ENCODE peak calls at places on chromosomes 3 and 15, in six cellular contexts. M is coronary artery, L is neural progenitor cell, U is cardiac fibroblast, V is GM13976, C is GM20000. X is an unnamed sample.

GRCh38 chr15:58228708-58229107 is 90.5 kb downstream of the AQP9 start:
- DNase-seq in M (no peak), L (peak), U (peak), V (no peak), C (no peak), X (no peak)

GRCh38 chr3:69406156-69406555 is 20.3 kb upstream of the FRMD4B start:
- DNase-seq in M (no peak), L (no peak), U (peak), V (no peak), C (no peak), X (no peak)

GRCh38 chr3:15812183-15812582 is 14.4 kb upstream of the ANKRD28 start:
- DNase-seq in M (no peak), L (no peak), U (peak), V (peak), C (peak), X (no peak)

GRCh38 chr3:122230174-122230573 is 46.7 kb downstream of the CASR start:
- DNase-seq in M (no peak), L (no peak), U (no peak), V (no peak), C (no peak), X (no peak)

GRCh38 chr3:127886276-127886862 is 28.7 kb upstream of the KBTBD12 start:
- DNase-seq in M (no peak), L (no peak), U (no peak), V (no peak), C (no peak), X (no peak)

GRCh38 chr3:148866261-148866660 is 1.2 kb downstream of the CPA3 start:
- DNase-seq in M (no peak), L (no peak), U (peak), V (no peak), C (no peak), X (no peak)

GRCh38 chr3:164620423-164620822 is 457.9 kb downstream of the SI start:
- DNase-seq in M (no peak), L (no peak), U (no peak), V (no peak), C (no peak), X (no peak)

GRCh38 chr3:105899528-105899927 is 30.7 kb upstream of the CBLB start:
- DNase-seq in M (no peak), L (no peak), U (peak), V (no peak), C (no peak), X (no peak)

GRCh38 chr15:64019764-64020163 is 26.5 kb downstream of the DAPK2 start:
- DNase-seq in M (no peak), L (no peak), U (no peak), V (no peak), C (no peak), X (peak)

GRCh38 chr15:74312445-74313007 is 54.9 kb downstream of the CYP11A1 start:
- DNase-seq in M (no peak), L (no peak), U (no peak), V (no peak), C (no peak), X (no peak)

GRCh38 chr3:153974614-153975013 is 146.6 kb upstream of the ARHGEF26 start:
- DNase-seq in M (no peak), L (no peak), U (no peak), V (no peak), C (no peak), X (no peak)

GRCh38 chr15:35115155-35115725 is 30.1 kb upstream of the NANOGP8 start:
- DNase-seq in M (no peak), L (peak), U (no peak), V (no peak), C (no peak), X (no peak)

GRCh38 chr3:64916937-64917336 is 229.1 kb upstream of the ADAMTS9 start:
- DNase-seq in M (no peak), L (no peak), U (no peak), V (no peak), C (no peak), X (no peak)

GRCh38 chr3:12924437-12924836 is 83.1 kb upstream of the RPL32 start:
- DNase-seq in M (no peak), L (no peak), U (no peak), V (no peak), C (no peak), X (no peak)

GRCh38 chr15:72521682-72522081 is 47.6 kb downstream of the ARIH1 start:
- DNase-seq in M (no peak), L (no peak), U (peak), V (no peak), C (no peak), X (no peak)

GRCh38 chr3:133570937-133571320 is 2.6 kb upstream of the CDV3 start:
- DNase-seq in M (no peak), L (no peak), U (peak), V (no peak), C (no peak), X (no peak)

GRCh38 chr3:170703121-170703588 is 117.3 kb upstream of the SLC7A14 start:
- DNase-seq in M (no peak), L (no peak), U (peak), V (no peak), C (no peak), X (no peak)

GRCh38 chr3:107208796-107209195 is 168.4 kb upstream of the CCDC54 start:
- DNase-seq in M (no peak), L (no peak), U (peak), V (no peak), C (no peak), X (no peak)

GRCh38 chr15:61393524-61393923 is 164.4 kb upstream of the RORA start:
- DNase-seq in M (no peak), L (no peak), U (no peak), V (no peak), C (no peak), X (no peak)

GRCh38 chr3:51887620-51888019 is 12.2 kb upstream of the IQCF5 start:
- DNase-seq in M (no peak), L (no peak), U (no peak), V (no peak), C (no peak), X (no peak)

GRCh38 chr15:55799287-55800212 is 56.6 kb upstream of the PRTG start:
- DNase-seq in M (no peak), L (peak), U (peak), V (peak), C (peak), X (peak)

GRCh38 chr15:35311607-35312006 is 226.5 kb upstream of the NANOGP8 start:
- DNase-seq in M (no peak), L (no peak), U (no peak), V (no peak), C (no peak), X (no peak)

GRCh38 chr15:63791236-63791635 is 42.5 kb downstream of the HERC1 start:
- DNase-seq in M (no peak), L (no peak), U (peak), V (no peak), C (no peak), X (no peak)

GRCh38 chr3:4717363-4717740 is 224.2 kb downstream of the ITPR1 start:
- DNase-seq in M (no peak), L (no peak), U (no peak), V (no peak), C (no peak), X (no peak)

GRCh38 chr3:42265059-42265991 is 660 bp downstream of the CCK start:
- DNase-seq in M (peak), L (no peak), U (no peak), V (no peak), C (no peak), X (no peak)

GRCh38 chr3:126417461-126418255 is 22.9 kb downstream of the CFAP100 start:
- DNase-seq in M (peak), L (no peak), U (no peak), V (no peak), C (no peak), X (no peak)

GRCh38 chr15:90266485-90266884 is 1.0 kb downstream of the NGRN start:
- DNase-seq in M (no peak), L (no peak), U (peak), V (no peak), C (no peak), X (peak)

GRCh38 chr3:24680214-24680967 is 185.7 kb upstream of the THRB start:
- DNase-seq in M (no peak), L (peak), U (peak), V (peak), C (peak), X (peak)

DNA sequence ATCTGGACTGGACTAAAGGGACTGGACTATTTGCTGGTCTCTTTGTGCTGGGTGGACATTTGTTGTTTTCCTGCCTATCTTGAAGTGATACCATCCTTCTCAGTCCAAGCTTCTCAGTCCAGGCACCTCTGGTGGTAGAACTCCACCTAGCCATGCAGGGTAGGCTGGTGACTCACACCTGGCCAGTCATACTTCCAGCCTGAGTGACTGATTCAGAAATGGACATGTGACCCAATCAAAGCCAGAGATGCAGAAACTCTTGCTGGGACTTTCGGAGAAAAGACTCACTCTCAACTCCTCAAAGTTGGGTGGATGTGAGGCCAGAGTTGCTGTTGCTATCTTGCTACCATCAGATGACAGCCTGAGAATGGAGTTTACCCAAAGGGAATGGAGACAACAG is 5.6 kb upstream of the ASB14 start:
- DNase-seq in M (no peak), L (no peak), U (peak), V (no peak), C (no peak), X (no peak)
- TF ChIP-seq CTCF in M (no peak), L (no peak), U (no peak), V (no peak), C (no peak), X (no peak)

GRCh38 chr15:98805434-98806274 is 157.3 kb downstream of the IGF1R start:
- DNase-seq in M (no peak), L (no peak), U (no peak), V (no peak), C (no peak), X (no peak)
- TF ChIP-seq CTCF in M (no peak), L (peak), U (peak), V (no peak), C (no peak), X (peak)

GRCh38 chr15:51280838-51281237 is 57.6 kb downstream of the CYP19A1 start:
- DNase-seq in M (no peak), L (no peak), U (no peak), V (no peak), C (no peak), X (no peak)

GRCh38 chr15:51284871-51285270 is 53.5 kb downstream of the CYP19A1 start:
- DNase-seq in M (no peak), L (no peak), U (no peak), V (no peak), C (no peak), X (no peak)

GRCh38 chr15:51286816-51287215 is 51.6 kb downstream of the CYP19A1 start:
- DNase-seq in M (no peak), L (no peak), U (peak), V (peak), C (no peak), X (no peak)

GRCh38 chr15:51281368-51281967 is 56.9 kb downstream of the CYP19A1 start:
- DNase-seq in M (no peak), L (peak), U (peak), V (peak), C (peak), X (peak)

GRCh38 chr15:51283026-51283425 is 55.4 kb downstream of the CYP19A1 start:
- DNase-seq in M (no peak), L (no peak), U (no peak), V (peak), C (no peak), X (no peak)
- TF ChIP-seq CTCF in M (no peak), L (no peak), U (no peak), V (peak), C (no peak), X (no peak)

GRCh38 chr3:45665101-45665572 is 24.1 kb upstream of the SACM1L start:
- DNase-seq in M (no peak), L (peak), U (peak), V (peak), C (peak), X (peak)
- TF ChIP-seq CTCF in M (no peak), L (peak), U (peak), V (peak), C (peak), X (peak)

GRCh38 chr15:79004336-79004735 is 59.5 kb upstream of the CTSH start:
- DNase-seq in M (no peak), L (no peak), U (peak), V (peak), C (peak), X (no peak)

GRCh38 chr15:79006071-79006470 is 61.2 kb upstream of the CTSH start:
- DNase-seq in M (no peak), L (no peak), U (no peak), V (no peak), C (no peak), X (no peak)

GRCh38 chr15:79009388-79009787 is 64.5 kb upstream of the CTSH start:
- DNase-seq in M (no peak), L (no peak), U (no peak), V (no peak), C (no peak), X (no peak)

GRCh38 chr15:79008666-79009065 is 63.8 kb upstream of the CTSH start:
- DNase-seq in M (no peak), L (peak), U (no peak), V (no peak), C (no peak), X (no peak)

DNA sequence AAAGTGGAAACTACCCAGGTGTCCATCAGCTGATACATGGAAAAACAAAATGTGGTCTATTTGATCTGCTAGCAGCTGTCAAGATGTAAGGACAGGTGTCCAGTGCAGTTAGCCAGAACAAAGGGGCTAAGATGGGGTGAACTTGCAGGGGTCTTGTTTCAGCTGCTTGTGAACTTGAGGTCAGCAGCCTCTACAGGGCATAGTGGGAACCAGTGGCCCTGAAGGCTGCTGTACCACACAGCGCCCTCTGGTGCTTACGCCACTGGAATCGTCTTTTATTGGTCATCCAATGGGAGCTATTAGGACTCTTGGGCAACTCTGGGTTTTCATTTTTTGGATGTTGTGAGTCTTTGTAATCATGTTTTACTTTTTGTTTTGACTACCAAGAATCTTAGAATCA is 62.2 kb upstream of the CTSH start:
- DNase-seq in M (no peak), L (peak), U (peak), V (peak), C (peak), X (peak)
- TF ChIP-seq CTCF in M (no peak), L (peak), U (peak), V (peak), C (no peak), X (peak)

GRCh38 chr3:190122198-190122771 is 1.6 kb upstream of the P3H2 start:
- DNase-seq in M (no peak), L (no peak), U (peak), V (no peak), C (no peak), X (no peak)

GRCh38 chr3:190119734-190120133 is 963 bp downstream of the P3H2 start:
- DNase-seq in M (no peak), L (no peak), U (no peak), V (no peak), C (peak), X (no peak)

GRCh38 chr3:190121061-190121765 is 516 bp upstream of the P3H2 start:
- DNase-seq in M (no peak), L (no peak), U (no peak), V (no peak), C (no peak), X (no peak)

GRCh38 chr3:190117995-190118394 is 2.7 kb downstream of the P3H2 start:
- DNase-seq in M (no peak), L (no peak), U (no peak), V (no peak), C (no peak), X (no peak)

DNA sequence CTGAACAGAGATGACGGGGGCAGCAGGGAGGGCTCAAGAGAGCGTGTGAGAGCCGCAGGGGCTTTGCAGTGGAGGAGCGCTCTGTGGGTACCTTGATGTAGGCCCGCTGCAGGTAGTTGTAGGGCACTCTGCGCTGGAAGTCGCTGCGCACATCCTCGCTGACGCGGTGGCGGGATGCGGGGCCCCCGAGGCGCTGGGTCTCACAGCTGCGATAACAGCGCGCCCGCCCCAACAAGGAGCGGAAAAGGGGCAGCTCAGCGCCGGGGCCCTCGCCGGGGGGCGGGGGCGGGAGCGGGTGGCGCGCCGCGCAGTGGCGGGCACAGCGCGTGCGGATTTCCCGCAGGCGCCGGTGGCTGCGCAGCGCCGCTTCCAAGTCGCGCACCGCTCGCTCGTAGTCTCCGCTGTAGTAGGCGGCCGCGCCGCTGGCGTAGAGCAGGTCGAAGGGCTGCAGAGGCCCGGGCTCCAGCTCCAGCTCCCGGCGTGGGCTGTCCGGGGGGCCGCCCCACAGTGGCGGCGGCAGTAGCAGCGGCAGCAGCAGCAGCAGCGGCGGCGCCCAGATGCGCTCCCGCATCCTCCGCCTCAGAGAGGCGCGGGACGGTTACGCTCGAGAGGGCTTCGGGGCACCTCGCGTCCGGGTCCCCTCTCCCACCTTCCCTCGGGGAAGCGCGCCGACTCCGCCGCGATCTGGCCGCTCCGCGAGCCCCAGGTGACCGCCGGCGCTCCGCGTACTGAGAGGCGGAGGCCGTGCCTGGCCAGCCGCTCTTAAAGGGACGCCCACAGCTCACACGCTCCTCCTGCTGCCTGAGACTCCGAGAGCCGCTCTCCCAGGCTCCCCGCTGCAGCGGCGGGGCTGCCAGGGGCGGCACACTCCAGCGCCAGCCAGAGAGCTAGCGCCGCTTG is at the start of gene P3H2:
- DNase-seq in M (peak), L (peak), U (peak), V (peak), C (peak), X (peak)
- TF ChIP-seq CTCF in M (no peak), L (no peak), U (peak), V (no peak), C (peak), X (no peak)

X was measured in colonic mucosa.